ENCODE peak calls at places on chromosomes 3 and 15, in ten cellular contexts. One of them, this sample, is unnamed.

GRCh38 chr3:117756580-117756979 is 1047.0 kb downstream of the TUSC7 start:
- DNase-seq in aorta: no peak
- DNase-seq in GM13977: no peak
- DNase-seq in HFF-Myc: no peak
- DNase-seq in OCI-LY7: no peak
- DNase-seq in posterior cingulate gyrus: no peak
- DNase-seq in fibroblast of the aortic adventitia: no peak
- DNase-seq in immature natural killer cell: no peak
- DNase-seq in naive thymus-derived CD8-positive, alpha-beta T cell: no peak
- DNase-seq in NCI-H1436: no peak
- DNase-seq in this sample: no peak

GRCh38 chr15:45715528-45715927 is 80.7 kb downstream of the SQOR start:
- DNase-seq in GM13977: no peak
- DNase-seq in fibroblast of the aortic adventitia: peak; percentile 30
- DNase-seq in aorta: no peak
- DNase-seq in immature natural killer cell: no peak
- DNase-seq in posterior cingulate gyrus: no peak
- DNase-seq in OCI-LY7: peak; percentile 75
- DNase-seq in HFF-Myc: no peak
- DNase-seq in naive thymus-derived CD8-positive, alpha-beta T cell: no peak
- DNase-seq in NCI-H1436: no peak
- DNase-seq in this sample: no peak

GRCh38 chr3:101940521-101940992 is 91.2 kb downstream of the NFKBIZ start:
- DNase-seq in GM13977: no peak
- DNase-seq in immature natural killer cell: no peak
- DNase-seq in HFF-Myc: peak; percentile 80
- DNase-seq in naive thymus-derived CD8-positive, alpha-beta T cell: no peak
- DNase-seq in NCI-H1436: no peak
- DNase-seq in aorta: peak; percentile 69
- DNase-seq in fibroblast of the aortic adventitia: peak; percentile 99
- DNase-seq in posterior cingulate gyrus: no peak
- DNase-seq in OCI-LY7: no peak
- DNase-seq in this sample: no peak

GRCh38 chr15:84634228-84634837 is 19.8 kb downstream of the WDR73 start:
- DNase-seq in GM13977: no peak
- DNase-seq in fibroblast of the aortic adventitia: peak; percentile 15
- DNase-seq in posterior cingulate gyrus: no peak
- DNase-seq in aorta: no peak
- DNase-seq in naive thymus-derived CD8-positive, alpha-beta T cell: no peak
- DNase-seq in OCI-LY7: no peak
- DNase-seq in HFF-Myc: no peak
- DNase-seq in immature natural killer cell: no peak
- DNase-seq in NCI-H1436: no peak
- DNase-seq in this sample: no peak

GRCh38 chr3:66261318-66261717 is 40.5 kb downstream of the SLC25A26 start:
- DNase-seq in GM13977: no peak
- DNase-seq in aorta: no peak
- DNase-seq in naive thymus-derived CD8-positive, alpha-beta T cell: no peak
- DNase-seq in OCI-LY7: no peak
- DNase-seq in posterior cingulate gyrus: no peak
- DNase-seq in immature natural killer cell: no peak
- DNase-seq in NCI-H1436: no peak
- DNase-seq in HFF-Myc: no peak
- DNase-seq in fibroblast of the aortic adventitia: peak; percentile 35
- DNase-seq in this sample: no peak

GRCh38 chr15:73373221-73373620 is 4.5 kb upstream of the HCN4 start:
- DNase-seq in naive thymus-derived CD8-positive, alpha-beta T cell: no peak
- DNase-seq in aorta: no peak
- DNase-seq in immature natural killer cell: no peak
- DNase-seq in GM13977: no peak
- DNase-seq in OCI-LY7: no peak
- DNase-seq in HFF-Myc: no peak
- DNase-seq in posterior cingulate gyrus: no peak
- DNase-seq in fibroblast of the aortic adventitia: no peak
- DNase-seq in NCI-H1436: no peak
- DNase-seq in this sample: no peak

GRCh38 chr15:46961795-46962194 is 755.5 kb upstream of the SEMA6D start:
- DNase-seq in fibroblast of the aortic adventitia: no peak
- DNase-seq in HFF-Myc: no peak
- DNase-seq in GM13977: no peak
- DNase-seq in OCI-LY7: no peak
- DNase-seq in naive thymus-derived CD8-positive, alpha-beta T cell: no peak
- DNase-seq in aorta: no peak
- DNase-seq in NCI-H1436: no peak
- DNase-seq in immature natural killer cell: no peak
- DNase-seq in posterior cingulate gyrus: no peak
- DNase-seq in this sample: no peak

GRCh38 chr3:65729553-65729952 is 309.2 kb downstream of the MAGI1 start:
- DNase-seq in NCI-H1436: no peak
- DNase-seq in naive thymus-derived CD8-positive, alpha-beta T cell: no peak
- DNase-seq in immature natural killer cell: no peak
- DNase-seq in aorta: no peak
- DNase-seq in posterior cingulate gyrus: no peak
- DNase-seq in HFF-Myc: peak; percentile 41
- DNase-seq in fibroblast of the aortic adventitia: peak; percentile 93
- DNase-seq in OCI-LY7: no peak
- DNase-seq in GM13977: no peak
- DNase-seq in this sample: no peak

GRCh38 chr3:190003730-190004129 is 117.0 kb downstream of the P3H2 start:
- DNase-seq in immature natural killer cell: no peak
- DNase-seq in NCI-H1436: no peak
- DNase-seq in GM13977: no peak
- DNase-seq in aorta: no peak
- DNase-seq in fibroblast of the aortic adventitia: peak; percentile 83
- DNase-seq in HFF-Myc: peak; percentile 61
- DNase-seq in posterior cingulate gyrus: no peak
- DNase-seq in naive thymus-derived CD8-positive, alpha-beta T cell: no peak
- DNase-seq in OCI-LY7: no peak
- DNase-seq in this sample: no peak

GRCh38 chr3:62007036-62007435 is 366.3 kb downstream of the FEZF2 start:
- DNase-seq in naive thymus-derived CD8-positive, alpha-beta T cell: no peak
- DNase-seq in immature natural killer cell: no peak
- DNase-seq in GM13977: no peak
- DNase-seq in posterior cingulate gyrus: no peak
- DNase-seq in fibroblast of the aortic adventitia: peak; percentile 31
- DNase-seq in HFF-Myc: peak; percentile 15
- DNase-seq in aorta: no peak
- DNase-seq in NCI-H1436: no peak
- DNase-seq in OCI-LY7: no peak
- DNase-seq in this sample: no peak

GRCh38 chr3:4416961-4417360 is 50.1 kb downstream of the SUMF1 start:
- DNase-seq in naive thymus-derived CD8-positive, alpha-beta T cell: no peak
- DNase-seq in fibroblast of the aortic adventitia: peak; percentile 87
- DNase-seq in NCI-H1436: no peak
- DNase-seq in posterior cingulate gyrus: no peak
- DNase-seq in OCI-LY7: no peak
- DNase-seq in immature natural killer cell: no peak
- DNase-seq in HFF-Myc: no peak
- DNase-seq in GM13977: no peak
- DNase-seq in aorta: peak; percentile 92
- DNase-seq in this sample: no peak

GRCh38 chr3:68631810-68632545 is 300.4 kb downstream of the TAFA4 start:
- DNase-seq in OCI-LY7: no peak
- DNase-seq in naive thymus-derived CD8-positive, alpha-beta T cell: no peak
- DNase-seq in immature natural killer cell: no peak
- DNase-seq in GM13977: no peak
- DNase-seq in fibroblast of the aortic adventitia: no peak
- DNase-seq in aorta: no peak
- DNase-seq in posterior cingulate gyrus: no peak
- DNase-seq in NCI-H1436: no peak
- DNase-seq in HFF-Myc: no peak
- DNase-seq in this sample: no peak

GRCh38 chr15:64975390-64975789 is 14.3 kb downstream of the SPG21 start:
- DNase-seq in fibroblast of the aortic adventitia: no peak
- DNase-seq in HFF-Myc: no peak
- DNase-seq in aorta: no peak
- DNase-seq in immature natural killer cell: no peak
- DNase-seq in OCI-LY7: no peak
- DNase-seq in posterior cingulate gyrus: no peak
- DNase-seq in NCI-H1436: no peak
- DNase-seq in GM13977: no peak
- DNase-seq in naive thymus-derived CD8-positive, alpha-beta T cell: no peak
- DNase-seq in this sample: no peak

GRCh38 chr3:190443257-190443656 is 6.4 kb downstream of the TMEM207 start:
- DNase-seq in OCI-LY7: no peak
- DNase-seq in fibroblast of the aortic adventitia: peak; percentile 55
- DNase-seq in NCI-H1436: no peak
- DNase-seq in HFF-Myc: no peak
- DNase-seq in naive thymus-derived CD8-positive, alpha-beta T cell: no peak
- DNase-seq in aorta: no peak
- DNase-seq in GM13977: no peak
- DNase-seq in posterior cingulate gyrus: no peak
- DNase-seq in immature natural killer cell: no peak
- DNase-seq in this sample: no peak

GRCh38 chr3:195873281-195873887 is 35.0 kb downstream of the TNK2 start:
- DNase-seq in posterior cingulate gyrus: no peak
- DNase-seq in OCI-LY7: no peak
- DNase-seq in immature natural killer cell: no peak
- DNase-seq in HFF-Myc: no peak
- DNase-seq in GM13977: no peak
- DNase-seq in NCI-H1436: no peak
- DNase-seq in fibroblast of the aortic adventitia: no peak
- DNase-seq in aorta: no peak
- DNase-seq in naive thymus-derived CD8-positive, alpha-beta T cell: no peak
- DNase-seq in this sample: no peak

GRCh38 chr3:142808103-142808917 is 80.6 kb downstream of the PCOLCE2 start:
- DNase-seq in fibroblast of the aortic adventitia: peak; percentile 78
- DNase-seq in GM13977: no peak
- DNase-seq in naive thymus-derived CD8-positive, alpha-beta T cell: no peak
- DNase-seq in aorta: no peak
- DNase-seq in OCI-LY7: no peak
- DNase-seq in NCI-H1436: no peak
- DNase-seq in immature natural killer cell: no peak
- DNase-seq in posterior cingulate gyrus: no peak
- DNase-seq in HFF-Myc: peak; percentile 5
- DNase-seq in this sample: no peak

GRCh38 chr3:128824132-128824850 is 55.1 kb upstream of the ACAD9 start:
- DNase-seq in immature natural killer cell: no peak
- DNase-seq in GM13977: no peak
- DNase-seq in fibroblast of the aortic adventitia: no peak
- DNase-seq in HFF-Myc: no peak
- DNase-seq in aorta: no peak
- DNase-seq in posterior cingulate gyrus: no peak
- DNase-seq in NCI-H1436: no peak
- DNase-seq in OCI-LY7: no peak
- DNase-seq in naive thymus-derived CD8-positive, alpha-beta T cell: no peak
- DNase-seq in this sample: no peak

GRCh38 chr3:16264174-16264707 is 502 bp downstream of the DPH3 start:
- DNase-seq in HFF-Myc: no peak
- DNase-seq in fibroblast of the aortic adventitia: no peak
- DNase-seq in NCI-H1436: no peak
- DNase-seq in GM13977: no peak
- DNase-seq in posterior cingulate gyrus: no peak
- DNase-seq in immature natural killer cell: no peak
- DNase-seq in naive thymus-derived CD8-positive, alpha-beta T cell: no peak
- DNase-seq in aorta: no peak
- DNase-seq in OCI-LY7: no peak
- DNase-seq in this sample: no peak

GRCh38 chr15:42716626-42717025 is 20.3 kb downstream of the CDAN1 start:
- DNase-seq in GM13977: no peak
- DNase-seq in posterior cingulate gyrus: no peak
- DNase-seq in immature natural killer cell: no peak
- DNase-seq in NCI-H1436: no peak
- DNase-seq in naive thymus-derived CD8-positive, alpha-beta T cell: no peak
- DNase-seq in aorta: no peak
- DNase-seq in HFF-Myc: no peak
- DNase-seq in fibroblast of the aortic adventitia: no peak
- DNase-seq in OCI-LY7: no peak
- DNase-seq in this sample: no peak

GRCh38 chr15:84608707-84609284 is 8.0 kb downstream of the ZSCAN2 start:
- DNase-seq in OCI-LY7: no peak
- DNase-seq in HFF-Myc: no peak
- DNase-seq in NCI-H1436: no peak
- DNase-seq in posterior cingulate gyrus: no peak
- DNase-seq in aorta: no peak
- DNase-seq in naive thymus-derived CD8-positive, alpha-beta T cell: no peak
- DNase-seq in immature natural killer cell: no peak
- DNase-seq in fibroblast of the aortic adventitia: no peak
- DNase-seq in GM13977: no peak
- DNase-seq in this sample: no peak

GRCh38 chr15:32729700-32730099 is 11.9 kb downstream of the GREM1 start:
- DNase-seq in NCI-H1436: no peak
- DNase-seq in OCI-LY7: no peak
- DNase-seq in aorta: no peak
- DNase-seq in posterior cingulate gyrus: no peak
- DNase-seq in HFF-Myc: no peak
- DNase-seq in naive thymus-derived CD8-positive, alpha-beta T cell: no peak
- DNase-seq in GM13977: no peak
- DNase-seq in fibroblast of the aortic adventitia: no peak
- DNase-seq in immature natural killer cell: no peak
- DNase-seq in this sample: no peak

GRCh38 chr3:45462522-45463262 is 74.3 kb downstream of the LARS2 start:
- DNase-seq in naive thymus-derived CD8-positive, alpha-beta T cell: no peak
- DNase-seq in fibroblast of the aortic adventitia: peak; percentile 8
- DNase-seq in GM13977: no peak
- DNase-seq in immature natural killer cell: no peak
- DNase-seq in OCI-LY7: peak; percentile 37
- DNase-seq in posterior cingulate gyrus: no peak
- DNase-seq in HFF-Myc: no peak
- DNase-seq in NCI-H1436: no peak
- DNase-seq in aorta: no peak
- DNase-seq in this sample: no peak

GRCh38 chr3:155604967-155605366 is 139.9 kb downstream of the PLCH1 start:
- DNase-seq in immature natural killer cell: no peak
- DNase-seq in posterior cingulate gyrus: no peak
- DNase-seq in NCI-H1436: no peak
- DNase-seq in naive thymus-derived CD8-positive, alpha-beta T cell: no peak
- DNase-seq in HFF-Myc: no peak
- DNase-seq in fibroblast of the aortic adventitia: no peak
- DNase-seq in GM13977: no peak
- DNase-seq in OCI-LY7: no peak
- DNase-seq in aorta: no peak
- DNase-seq in this sample: no peak

GRCh38 chr3:9815986-9816385 is 5.9 kb downstream of the TTLL3 start:
- DNase-seq in GM13977: no peak
- DNase-seq in naive thymus-derived CD8-positive, alpha-beta T cell: no peak
- DNase-seq in NCI-H1436: no peak
- DNase-seq in OCI-LY7: no peak
- DNase-seq in HFF-Myc: no peak
- DNase-seq in aorta: no peak
- DNase-seq in immature natural killer cell: no peak
- DNase-seq in posterior cingulate gyrus: no peak
- DNase-seq in fibroblast of the aortic adventitia: no peak
- DNase-seq in this sample: no peak

GRCh38 chr3:8460815-8461482 is 40.7 kb upstream of the LMCD1 start:
- DNase-seq in HFF-Myc: no peak
- DNase-seq in GM13977: no peak
- DNase-seq in fibroblast of the aortic adventitia: peak; percentile 95
- DNase-seq in OCI-LY7: no peak
- DNase-seq in immature natural killer cell: no peak
- DNase-seq in aorta: no peak
- DNase-seq in naive thymus-derived CD8-positive, alpha-beta T cell: no peak
- DNase-seq in posterior cingulate gyrus: no peak
- DNase-seq in NCI-H1436: no peak
- DNase-seq in this sample: no peak

GRCh38 chr15:34206016-34206415 is 3.9 kb downstream of the KATNBL1 start:
- DNase-seq in fibroblast of the aortic adventitia: no peak
- DNase-seq in GM13977: no peak
- DNase-seq in naive thymus-derived CD8-positive, alpha-beta T cell: no peak
- DNase-seq in immature natural killer cell: no peak
- DNase-seq in HFF-Myc: no peak
- DNase-seq in OCI-LY7: no peak
- DNase-seq in aorta: no peak
- DNase-seq in NCI-H1436: no peak
- DNase-seq in posterior cingulate gyrus: no peak
- DNase-seq in this sample: no peak

This sample was measured in CD8-positive, alpha-beta memory T cell.